ENCODE peak calls at places on chromosomes 6 and 20, in eight cellular contexts. L is progenitor cell of endocrine pancreas, P is nephron progenitor cell, E is WTC11, M is uterus, A is GM10248, I is SK-N-SH, G is AG04450. O is an unnamed sample.

GRCh38 chr6:70241031-70241430 is 61.9 kb downstream of the COL9A1 start:
- DNase-seq in P (no peak), G (no peak), L (no peak), E (no peak), A (no peak), I (no peak), M (no peak), O (no peak)

GRCh38 chr20:33074675-33075074 is 4.8 kb upstream of the BPIFB4 start:
- DNase-seq in A (no peak), M (no peak), I (no peak), L (no peak), P (no peak), E (no peak), G (no peak), O (no peak)

GRCh38 chr6:155219858-155220301 is 43.9 kb upstream of the CLDN20 start:
- DNase-seq in A (no peak), I (no peak), P (no peak), L (no peak), M (no peak), E (no peak), G (no peak), O (no peak)

GRCh38 chr6:163291622-163292021 is 122.9 kb upstream of the QKI start:
- DNase-seq in G (no peak), P (no peak), L (no peak), E (no peak), M (no peak), A (peak), I (no peak), O (no peak)

GRCh38 chr20:32894711-32895355 is 36.1 kb downstream of the EFCAB8 start:
- DNase-seq in A (no peak), G (no peak), I (no peak), M (no peak), P (no peak), L (no peak), E (no peak), O (no peak)

GRCh38 chr20:2617099-2617714 is 35.2 kb upstream of the NOP56 start:
- DNase-seq in A (peak), M (no peak), E (no peak), G (no peak), P (no peak), I (no peak), L (no peak), O (no peak)

GRCh38 chr20:46953596-46953995 is 59.0 kb downstream of the EYA2 start:
- DNase-seq in M (no peak), I (no peak), E (no peak), L (no peak), G (no peak), P (no peak), A (no peak), O (no peak)

GRCh38 chr6:134253681-134254080 is 64.2 kb downstream of the SGK1 start:
- DNase-seq in I (peak), E (no peak), P (peak), L (no peak), G (no peak), M (no peak), A (no peak), O (no peak)

GRCh38 chr20:18258126-18258860 is 30.0 kb upstream of the ZNF133 start:
- DNase-seq in E (no peak), A (no peak), I (peak), M (no peak), L (no peak), G (no peak), P (no peak), O (no peak)

GRCh38 chr6:96236471-96236870 is 220.7 kb downstream of the FUT9 start:
- DNase-seq in G (no peak), P (no peak), M (no peak), L (no peak), I (no peak), A (no peak), E (no peak), O (no peak)

GRCh38 chr6:125843593-125843992 is 52.8 kb downstream of the NCOA7 start:
- DNase-seq in M (no peak), L (no peak), G (no peak), I (no peak), A (no peak), P (no peak), E (no peak), O (no peak)

GRCh38 chr6:130760006-130760405 is 67.2 kb upstream of the SMLR1 start:
- DNase-seq in I (peak), L (no peak), A (no peak), P (no peak), E (peak), M (no peak), G (no peak), O (no peak)

GRCh38 chr20:62688855-62689460 is 19.7 kb upstream of the NTSR1 start:
- DNase-seq in M (no peak), P (no peak), L (no peak), G (no peak), I (no peak), E (no peak), A (no peak), O (no peak)

GRCh38 chr20:36155991-36156390 is 1.5 kb downstream of the EPB41L1 start:
- DNase-seq in E (no peak), G (no peak), A (no peak), L (no peak), P (no peak), I (no peak), M (no peak), O (no peak)

GRCh38 chr6:55953384-55953783 is 78.0 kb upstream of the BMP5 start:
- DNase-seq in L (no peak), E (no peak), P (no peak), M (no peak), A (no peak), I (no peak), G (peak), O (no peak)
- TF ChIP-seq CTCF in L (peak), E (no peak), P (no peak), M (no peak), A (no peak), I (peak), G (peak), O (no peak)

DNA sequence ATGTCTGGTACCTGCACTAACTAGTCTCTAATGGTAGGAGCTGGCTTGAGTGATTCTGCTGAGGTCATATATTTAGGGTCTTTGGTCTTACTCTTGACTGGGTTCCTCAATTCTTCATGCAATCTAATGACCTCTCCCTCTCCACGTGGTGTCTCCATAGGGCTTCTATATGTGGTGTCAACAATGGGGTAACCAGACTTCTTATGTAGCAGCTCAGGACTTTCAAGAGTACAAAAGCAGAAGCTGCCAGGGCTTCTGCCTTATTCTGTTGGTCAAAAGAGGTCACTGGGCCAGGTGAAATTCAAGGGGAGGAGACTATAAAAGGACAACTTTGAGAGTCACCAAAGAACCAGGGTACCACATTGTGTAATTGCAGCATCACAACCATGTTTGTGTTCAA is 54.3 kb downstream of the NUS1 start:
- DNase-seq in I (no peak), A (no peak), M (no peak), G (no peak), E (no peak), P (no peak), L (no peak), O (no peak)
- TF ChIP-seq CTCF in I (no peak), A (no peak), M (no peak), G (no peak), E (no peak), P (no peak), L (no peak), O (no peak)

GRCh38 chr6:120077489-120077888 is 727.9 kb upstream of the MAN1A1 start:
- DNase-seq in M (no peak), G (no peak), P (peak), L (no peak), I (no peak), A (no peak), E (peak), O (no peak)
- TF ChIP-seq CTCF in M (no peak), G (no peak), P (peak), L (peak), I (peak), A (no peak), E (no peak), O (no peak)

GRCh38 chr6:33004940-33005339 is 4.5 kb downstream of the HLA-DOA start:
- DNase-seq in M (no peak), E (no peak), G (no peak), I (no peak), P (no peak), L (no peak), A (no peak), O (no peak)

GRCh38 chr6:32995448-32995847 is 13.9 kb downstream of the HLA-DOA start:
- DNase-seq in M (no peak), A (no peak), E (no peak), G (no peak), P (no peak), L (no peak), I (no peak), O (no peak)

GRCh38 chr6:33001685-33002084 is 7.7 kb downstream of the HLA-DOA start:
- DNase-seq in E (no peak), M (no peak), P (no peak), A (no peak), I (peak), G (no peak), L (no peak), O (no peak)

GRCh38 chr6:33000053-33000452 is 9.3 kb downstream of the HLA-DOA start:
- DNase-seq in L (no peak), G (no peak), E (peak), M (no peak), A (peak), I (no peak), P (no peak), O (no peak)
- TF ChIP-seq CTCF in L (peak), G (no peak), E (peak), M (no peak), A (peak), I (no peak), P (no peak), O (no peak)

DNA sequence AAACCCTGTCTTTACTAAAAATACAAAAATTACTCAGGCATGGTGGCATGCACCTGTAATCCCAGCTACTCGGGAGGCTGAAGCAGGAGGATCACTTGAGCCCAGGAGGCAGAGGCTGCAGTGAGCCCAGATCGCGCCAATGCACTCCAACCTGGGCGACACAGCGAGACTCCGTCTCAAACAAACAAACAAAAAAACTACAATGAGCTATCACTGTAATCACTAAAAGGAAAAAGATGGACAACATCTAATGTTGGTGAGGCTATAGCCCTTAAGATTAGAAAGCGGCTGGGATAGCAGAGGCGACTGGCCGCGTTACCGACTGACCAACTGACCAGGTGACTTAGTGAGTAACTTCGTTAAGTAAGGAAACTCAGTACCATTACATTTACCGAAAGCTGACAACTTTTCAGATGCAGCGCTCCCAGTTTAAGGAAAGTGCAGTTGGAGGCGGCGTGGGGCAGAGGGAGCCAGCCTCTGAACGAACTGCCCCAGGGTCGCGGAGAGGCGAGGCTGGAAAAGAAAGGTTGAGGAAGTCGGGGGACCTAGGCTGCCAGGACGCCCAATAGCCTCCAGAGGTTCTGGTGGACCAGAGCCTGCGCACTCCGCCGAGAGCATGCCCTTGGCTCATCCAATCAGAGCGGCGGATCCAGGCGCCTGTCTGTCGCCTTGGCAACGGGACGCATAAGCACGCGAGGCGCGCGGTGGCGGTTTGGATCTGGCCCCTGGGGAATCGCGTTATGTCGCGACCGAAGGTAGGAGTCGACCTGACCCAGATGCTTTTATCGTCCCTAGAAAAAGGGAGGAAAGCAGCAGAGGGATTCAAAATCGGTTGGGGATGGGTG is 8.9 kb downstream of the TTLL9 start:
- DNase-seq in P (peak), L (peak), G (peak), I (peak), E (peak), A (peak), M (peak), O (peak)
- TF ChIP-seq CTCF in P (no peak), L (no peak), G (no peak), I (no peak), E (no peak), A (no peak), M (peak), O (no peak)

DNA sequence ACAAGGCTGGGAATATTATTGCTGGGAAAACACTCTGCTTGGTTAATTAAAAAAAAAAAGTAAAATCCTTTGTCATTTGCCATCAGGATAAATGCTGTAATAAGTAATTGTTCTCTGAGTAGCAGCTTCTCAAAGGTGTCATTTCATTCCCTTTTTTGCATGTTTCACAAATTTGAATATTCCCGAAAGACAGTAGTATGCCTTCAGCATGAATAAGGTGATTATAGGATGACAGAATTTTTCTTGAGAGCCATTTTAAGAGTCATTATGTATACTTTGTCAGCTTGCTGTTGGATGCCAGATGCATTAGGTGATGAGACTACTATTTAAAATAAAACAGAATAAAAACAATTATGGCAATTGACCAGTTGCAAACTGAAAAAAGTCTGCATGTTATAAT is 200.7 kb downstream of the HDGFL1 start:
- DNase-seq in I (no peak), G (no peak), E (no peak), A (no peak), L (no peak), M (no peak), P (no peak), O (no peak)
- TF ChIP-seq CTCF in I (no peak), G (no peak), E (no peak), A (no peak), L (no peak), M (no peak), P (no peak), O (no peak)

DNA sequence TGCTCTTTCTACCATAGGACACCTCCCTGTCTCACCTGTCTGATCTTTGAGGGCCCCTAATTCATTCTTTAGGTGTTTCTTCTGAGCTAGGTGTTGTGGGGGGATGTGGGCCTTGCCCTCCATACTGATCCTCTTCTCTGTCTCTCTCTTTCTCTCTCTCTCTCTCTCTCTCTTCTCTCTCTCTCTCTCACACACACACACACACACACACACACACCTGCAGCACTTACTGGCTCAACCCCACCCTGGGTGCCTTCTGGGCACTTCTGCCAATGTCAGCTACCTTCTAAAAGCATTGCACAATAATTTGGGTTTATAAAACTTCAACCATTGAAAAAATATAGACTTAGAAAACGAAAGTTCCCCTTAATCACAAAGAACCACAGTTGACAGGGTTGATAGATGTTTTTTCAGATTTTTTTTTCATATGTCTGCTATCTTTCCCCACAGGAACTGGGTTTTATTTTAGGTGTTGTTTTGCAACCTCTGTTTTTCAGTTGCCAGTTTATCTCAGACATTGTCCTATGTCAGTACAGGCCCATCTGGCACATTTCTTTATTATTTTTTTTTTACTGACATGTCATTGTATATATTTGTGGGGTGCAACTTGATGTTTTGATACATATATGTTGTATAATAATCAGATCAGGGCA is 28.1 kb downstream of the PKIG start:
- DNase-seq in E (no peak), I (no peak), M (no peak), P (no peak), A (no peak), G (no peak), L (no peak), O (no peak)
- TF ChIP-seq CTCF in E (no peak), I (no peak), M (no peak), P (no peak), A (no peak), G (no peak), L (no peak), O (no peak)

DNA sequence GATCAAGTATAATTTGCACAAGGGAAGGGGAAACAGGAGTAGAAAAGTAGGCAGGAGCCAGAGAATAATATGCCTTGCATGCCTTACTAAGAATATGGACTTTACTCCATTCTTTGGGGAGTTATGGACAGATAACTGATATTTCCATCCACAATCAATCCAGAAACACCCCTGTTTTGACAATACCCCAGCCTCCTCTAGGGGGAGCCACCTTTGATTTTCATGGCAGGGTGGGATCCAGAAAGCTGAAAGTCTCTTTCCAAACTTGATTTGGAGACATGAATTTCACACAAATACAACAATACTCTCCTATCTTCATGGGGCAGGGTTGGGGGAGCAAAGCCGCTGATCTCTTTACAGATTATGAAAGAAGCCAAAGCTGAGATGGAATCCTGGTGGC is 404.1 kb downstream of the FOXA2 start:
- DNase-seq in E (peak), I (peak), G (no peak), P (peak), M (no peak), A (no peak), L (no peak), O (no peak)
- TF ChIP-seq CTCF in E (peak), I (peak), G (no peak), P (peak), M (no peak), A (no peak), L (peak), O (no peak)